ENCODE peak calls at places on chromosomes 3 and 15, in seven cellular contexts. G, H, M, J, Q, A and N are unnamed samples.

GRCh38 chr3:40309925-40310635 is 573 bp downstream of the EIF1B start:
- DNase-seq in J (no peak), Q (peak; percentile 71), G (peak; percentile 78), M (peak; percentile 80), H (peak; percentile 19), A (peak; percentile 62), N (peak; percentile 29)

GRCh38 chr3:147630921-147631320 is 221.8 kb downstream of the ZIC1 start:
- DNase-seq in G (no peak), J (no peak), A (no peak), Q (no peak), H (no peak), M (no peak), N (no peak)

GRCh38 chr3:113485161-113485609 is 29.8 kb downstream of the SPICE1 start:
- DNase-seq in H (no peak), M (no peak), A (no peak), G (no peak), Q (no peak), J (no peak), N (no peak)

GRCh38 chr3:116444819-116445290 is 432 bp downstream of the LSAMP start:
- DNase-seq in H (no peak), Q (peak; percentile 34), A (no peak), G (no peak), M (peak; percentile 59), J (no peak), N (peak; percentile 2)

GRCh38 chr3:152104847-152105415 is 163.8 kb upstream of the MBNL1 start:
- DNase-seq in J (no peak), G (no peak), Q (no peak), H (no peak), M (no peak), A (no peak), N (no peak)

GRCh38 chr15:47507221-47507985 is 209.9 kb upstream of the SEMA6D start:
- DNase-seq in H (no peak), Q (no peak), G (no peak), M (peak; percentile 49), J (no peak), A (no peak), N (no peak)

GRCh38 chr3:149547954-149548728 is 73.6 kb downstream of the TM4SF4 start:
- DNase-seq in M (no peak), A (no peak), G (peak; percentile 65), J (no peak), H (peak; percentile 86), Q (peak; percentile 69), N (no peak)

GRCh38 chr3:58065700-58066167 is 57.5 kb downstream of the FLNB start:
- DNase-seq in Q (no peak), G (no peak), A (peak; percentile 54), M (no peak), H (no peak), J (no peak), N (peak; percentile 50)

GRCh38 chr15:40058476-40059140 is 19.6 kb upstream of the SRP14 start:
- DNase-seq in M (no peak), A (no peak), G (no peak), Q (no peak), J (no peak), H (peak; percentile 30), N (no peak)

GRCh38 chr3:126245811-126246727 is 65.7 kb upstream of the ALDH1L1 start:
- DNase-seq in Q (no peak), M (peak; percentile 59), A (peak; percentile 54), G (peak; percentile 77), J (peak; percentile 11), H (no peak), N (peak; percentile 32)

GRCh38 chr3:46411271-46411670 is 4.2 kb downstream of the CCRL2 start:
- DNase-seq in J (no peak), H (no peak), Q (no peak), A (no peak), M (no peak), G (no peak), N (no peak)

GRCh38 chr3:13497386-13497785 is 17.3 kb downstream of the HDAC11 start:
- DNase-seq in A (no peak), J (no peak), M (no peak), Q (peak; percentile 7), G (peak; percentile 39), H (peak; percentile 45), N (no peak)

GRCh38 chr3:57060089-57060829 is at the start of gene SPATA12:
- DNase-seq in Q (peak; percentile 87), H (peak; percentile 98), G (peak; percentile 65), M (peak; percentile 39), J (peak; percentile 53), A (peak; percentile 95), N (peak; percentile 74)

GRCh38 chr3:190718691-190719090 is 143.8 kb downstream of the GMNC start:
- DNase-seq in M (no peak), G (no peak), H (peak; percentile 58), J (peak; percentile 75), A (no peak), Q (no peak), N (no peak)

GRCh38 chr3:71031151-71031550 is 552.4 kb downstream of the FOXP1 start:
- DNase-seq in H (no peak), M (no peak), G (no peak), Q (no peak), J (no peak), A (no peak), N (no peak)

GRCh38 chr3:89303721-89304120 is 196.3 kb downstream of the EPHA3 start:
- DNase-seq in M (no peak), H (no peak), J (no peak), Q (no peak), A (no peak), G (no peak), N (no peak)

GRCh38 chr3:32406481-32407408 is 15.1 kb downstream of the CMTM7 start:
- DNase-seq in G (no peak), J (no peak), Q (no peak), A (no peak), M (no peak), H (peak; percentile 82), N (no peak)

GRCh38 chr3:14606663-14607339 is 44.8 kb upstream of the CCDC174 start:
- DNase-seq in Q (no peak), M (no peak), A (no peak), G (no peak), J (no peak), H (peak; percentile 24), N (no peak)

GRCh38 chr15:89656116-89656815 is 999 bp upstream of the KIF7 start:
- DNase-seq in Q (no peak), M (no peak), G (no peak), A (no peak), H (peak; percentile 17), J (no peak), N (no peak)

GRCh38 chr15:92638709-92639365 is 16.7 kb downstream of the FAM174B start:
- DNase-seq in G (no peak), H (no peak), A (no peak), M (no peak), Q (no peak), J (no peak), N (no peak)

GRCh38 chr15:92638291-92638708 is 17.3 kb downstream of the FAM174B start:
- DNase-seq in G (no peak), J (no peak), A (peak; percentile 53), M (no peak), H (no peak), Q (no peak), N (peak; percentile 82)

GRCh38 chr15:92637621-92638020 is 18.0 kb downstream of the FAM174B start:
- DNase-seq in Q (no peak), G (no peak), H (no peak), J (no peak), A (no peak), M (no peak), N (peak; percentile 84)

GRCh38 chr15:92636401-92636949 is 19.1 kb downstream of the FAM174B start:
- DNase-seq in Q (no peak), J (no peak), H (no peak), A (no peak), G (no peak), M (no peak), N (no peak)

GRCh38 chr15:92636950-92637481 is 18.6 kb downstream of the FAM174B start:
- DNase-seq in G (no peak), M (peak; percentile 57), Q (no peak), H (peak; percentile 17), A (no peak), J (no peak), N (peak; percentile 84)
- H3K4me3 ChIP-seq in G (no peak overlapping the region), M (no peak overlapping the region), Q (no peak overlapping the region), H (no peak overlapping the region), A (no peak overlapping the region), J (no peak overlapping the region), N (peak overlapping the region; percentile 3)

GRCh38 chr15:100131321-100132224 is 210.2 kb downstream of the ADAMTS17 start:
- DNase-seq in J (no peak), A (peak; percentile 25), G (no peak), H (peak; percentile 23), M (no peak), Q (peak; percentile 83), N (peak; percentile 89)
- H3K4me3 ChIP-seq in J (no peak overlapping the region), A (peak overlapping the region; percentile 16), G (peak overlapping the region; percentile 20), H (no peak overlapping the region), M (no peak overlapping the region), Q (no peak overlapping the region), N (peak overlapping the region; percentile 39)

GRCh38 chr3:64906011-64906410 is 218.2 kb upstream of the ADAMTS9 start:
- DNase-seq in M (no peak), A (no peak), H (no peak), Q (no peak), J (no peak), G (no peak), N (no peak)
- H3K4me3 ChIP-seq in M (no peak overlapping the region), A (no peak overlapping the region), H (no peak overlapping the region), Q (no peak overlapping the region), J (no peak overlapping the region), G (no peak overlapping the region), N (no peak overlapping the region)

GRCh38 chr15:69795601-69796000 is 302.1 kb downstream of the TLE3 start:
- DNase-seq in G (no peak), J (no peak), A (no peak), H (no peak), Q (no peak), M (no peak), N (no peak)
- H3K4me3 ChIP-seq in G (no peak overlapping the region), J (no peak overlapping the region), A (no peak overlapping the region), H (no peak overlapping the region), Q (no peak overlapping the region), M (no peak overlapping the region), N (no peak overlapping the region)